ENCODE peak calls at places on chromosomes 3 and 15, in ten cellular contexts. V is HepG2, W is GM12891, K is sigmoid colon, T is upper lobe of left lung, E is prostate gland, Y is HCT116, F is breast epithelium, G is SK-N-SH, J is GM23338. S is an unnamed sample.

GRCh38 chr3:150757364-150757763 is 5.6 kb downstream of the SIAH2 start:
- DNase-seq in V (no peak), W (no peak), K (no peak), T (no peak), E (no peak), Y (no peak), F (no peak), G (no peak), J (no peak), S (no peak)

GRCh38 chr3:138694287-138695007 is 85.9 kb downstream of the FAIM start:
- DNase-seq in V (no peak), W (no peak), K (no peak), T (no peak), E (no peak), Y (peak), F (no peak), G (no peak), J (no peak), S (no peak)

GRCh38 chr3:194587438-194587931 is 45.7 kb downstream of the TMEM44 start:
- DNase-seq in V (no peak), W (no peak), K (no peak), T (peak), E (no peak), Y (no peak), F (no peak), G (no peak), J (no peak), S (no peak)

GRCh38 chr3:126481808-126482502 is 6.3 kb upstream of the ZXDC start:
- DNase-seq in V (peak), W (no peak), K (no peak), T (no peak), E (no peak), Y (no peak), F (no peak), G (peak), J (no peak), S (no peak)

GRCh38 chr15:82064824-82065223 is 19.0 kb upstream of the MEX3B start:
- DNase-seq in V (no peak), W (no peak), K (no peak), T (no peak), E (no peak), Y (no peak), F (no peak), G (no peak), J (no peak), S (no peak)

GRCh38 chr3:134353831-134354611 is 20.2 kb downstream of the AMOTL2 start:
- DNase-seq in V (no peak), W (no peak), K (peak), T (peak), E (no peak), Y (no peak), F (no peak), G (no peak), J (no peak), S (no peak)

GRCh38 chr3:192433704-192434103 is 293.6 kb downstream of the FGF12 start:
- DNase-seq in V (no peak), W (no peak), K (no peak), T (no peak), E (no peak), Y (no peak), F (no peak), G (no peak), J (no peak), S (no peak)

GRCh38 chr15:62103431-62103830 is 36.7 kb downstream of the C2CD4A start:
- DNase-seq in V (no peak), W (no peak), K (no peak), T (no peak), E (no peak), Y (no peak), F (no peak), G (no peak), J (peak), S (no peak)

GRCh38 chr3:9398715-9399708 is 1.6 kb downstream of the SETD5 start:
- DNase-seq in V (peak), W (no peak), K (no peak), T (no peak), E (peak), Y (no peak), F (no peak), G (no peak), J (peak), S (no peak)

GRCh38 chr15:72685925-72686794 is at the start of the genes BBS4 and HIGD2B:
- DNase-seq in V (peak), W (peak), K (peak), T (peak), E (peak), Y (peak), F (peak), G (peak), J (peak), S (peak)

GRCh38 chr3:71902258-71903128 is 117.5 kb upstream of the PROK2 start:
- DNase-seq in V (no peak), W (no peak), K (no peak), T (no peak), E (no peak), Y (no peak), F (no peak), G (no peak), J (no peak), S (no peak)

GRCh38 chr3:11604139-11604895 is 39.4 kb downstream of the VGLL4 start:
- DNase-seq in V (no peak), W (no peak), K (no peak), T (no peak), E (no peak), Y (no peak), F (no peak), G (no peak), J (no peak), S (no peak)

GRCh38 chr3:158810823-158811425 is 9.1 kb downstream of the MFSD1 start:
- DNase-seq in V (no peak), W (no peak), K (no peak), T (no peak), E (no peak), Y (no peak), F (no peak), G (no peak), J (no peak), S (no peak)

DNA sequence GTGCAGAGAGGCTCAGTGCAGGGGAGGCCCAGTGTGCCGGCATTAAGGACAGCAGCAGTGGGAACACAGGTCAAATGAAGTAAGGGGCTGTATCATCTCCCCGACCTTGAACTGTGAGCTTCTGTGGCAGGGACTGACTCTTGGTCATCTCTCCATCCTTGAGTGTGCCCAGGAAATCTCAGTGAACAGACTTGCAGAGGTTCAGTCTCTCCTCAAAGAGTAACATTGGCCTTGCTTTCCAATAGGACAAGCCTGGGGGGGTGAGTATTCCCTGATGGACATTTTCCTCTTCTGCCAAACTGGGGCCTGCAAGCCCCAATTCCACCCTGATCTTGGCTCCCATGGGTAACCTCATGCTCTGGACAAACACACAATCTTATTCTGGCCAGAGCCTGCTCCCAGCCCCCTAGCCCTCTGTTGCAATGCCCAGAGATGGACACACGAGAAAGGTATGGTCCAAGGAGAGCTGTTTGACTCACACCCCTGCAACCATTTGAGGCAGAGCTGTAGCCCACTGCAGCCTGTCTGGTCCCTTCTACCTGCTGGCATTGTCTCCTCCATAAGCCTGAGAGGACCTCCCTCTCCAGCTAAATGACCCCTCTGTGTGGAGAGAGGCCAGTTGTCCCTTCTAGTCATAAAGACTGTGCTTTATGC is 50.9 kb downstream of the TLE3 start:
- DNase-seq in V (no peak), W (no peak), K (peak), T (no peak), E (no peak), Y (no peak), F (peak), G (no peak), J (no peak), S (no peak)
- TF ChIP-seq POLR2AphosphoS5 in V (no peak), W (no peak), K (no peak), T (no peak), E (no peak), Y (no peak), F (no peak), G (no peak), J (no peak), S (peak)

DNA sequence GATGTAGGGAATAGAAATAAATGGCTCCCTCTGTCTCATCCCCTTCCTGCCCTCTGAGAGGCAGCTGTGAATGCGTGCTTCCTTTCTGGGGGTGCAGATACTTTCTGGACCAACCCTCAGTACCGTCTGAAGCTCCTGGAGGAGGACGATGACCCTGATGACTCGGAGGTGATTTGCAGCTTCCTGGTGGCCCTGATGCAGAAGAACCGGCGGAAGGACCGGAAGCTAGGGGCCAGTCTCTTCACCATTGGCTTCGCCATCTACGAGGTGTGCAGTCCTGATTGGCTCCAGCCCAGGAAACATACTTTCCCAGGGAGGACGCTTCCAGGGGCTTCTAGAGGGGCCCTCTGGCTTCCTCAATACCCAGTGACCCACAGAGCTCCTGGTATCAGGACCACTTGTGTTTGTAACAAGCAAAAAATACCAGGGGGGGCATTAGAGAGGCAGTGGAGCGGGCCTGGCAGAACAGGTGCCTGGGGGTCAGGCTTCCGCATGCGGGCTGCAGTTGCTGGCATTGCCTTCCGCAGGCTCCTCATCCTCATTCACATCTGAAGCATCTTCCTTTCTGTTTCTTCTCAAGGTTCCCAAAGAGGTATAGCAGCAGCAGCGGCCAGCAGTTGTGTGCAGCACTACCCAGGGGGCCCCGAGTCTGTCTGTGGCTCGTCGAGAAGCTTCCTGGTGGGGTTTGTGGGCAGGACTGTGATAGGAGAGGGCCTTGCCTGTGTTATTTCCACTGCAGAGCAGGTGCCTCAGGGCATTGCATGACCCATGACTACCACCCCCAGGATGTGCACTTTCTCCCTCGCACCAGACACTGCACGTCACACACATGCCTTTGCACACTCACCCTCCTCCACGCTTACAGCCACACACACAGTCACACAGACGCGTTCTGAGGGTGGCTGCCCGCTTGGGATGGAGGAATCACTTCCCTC is 42.5 kb downstream of the CAPN3 start:
- DNase-seq in V (no peak), W (no peak), K (no peak), T (no peak), E (no peak), Y (peak), F (no peak), G (no peak), J (no peak), S (no peak)
- TF ChIP-seq POLR2AphosphoS5 in V (no peak), W (no peak), K (no peak), T (no peak), E (no peak), Y (peak), F (no peak), G (no peak), J (no peak), S (no peak)

DNA sequence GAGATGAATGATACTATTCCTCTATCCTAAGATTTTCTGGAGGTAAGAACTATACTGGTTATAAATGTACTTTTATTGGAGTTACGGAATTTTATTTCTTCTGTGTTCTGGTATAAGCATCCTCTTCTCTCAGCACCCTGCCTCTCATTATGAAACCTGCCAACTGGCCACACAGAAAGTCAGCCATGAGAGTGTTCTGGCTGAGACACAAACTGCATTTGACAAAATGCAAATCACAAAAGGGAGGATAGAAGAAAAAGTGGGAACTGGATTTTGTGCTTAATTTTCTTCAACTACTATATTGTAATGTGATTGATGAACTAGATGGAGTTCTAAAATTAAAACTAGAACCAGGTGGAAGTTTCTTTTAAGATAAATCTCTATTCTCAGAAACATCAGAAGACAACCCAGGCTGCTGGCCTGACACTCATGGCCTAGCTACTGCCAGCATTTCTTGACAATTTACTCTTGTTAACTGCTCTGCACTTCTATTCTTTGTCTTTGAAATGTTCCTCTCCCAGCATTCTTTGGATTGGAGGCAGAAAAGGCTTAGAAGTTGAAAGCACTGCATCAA is 143.1 kb downstream of the WDR76 start:
- DNase-seq in V (no peak), W (no peak), K (no peak), T (no peak), E (no peak), Y (no peak), F (no peak), G (no peak), J (no peak), S (no peak)
- TF ChIP-seq POLR2AphosphoS5 in V (no peak), W (no peak), K (no peak), T (no peak), E (no peak), Y (no peak), F (no peak), G (no peak), J (no peak), S (no peak)

GRCh38 chr3:156762631-156763185 is 63.4 kb upstream of the LEKR1 start:
- DNase-seq in V (no peak), W (no peak), K (peak), T (no peak), E (no peak), Y (no peak), F (no peak), G (peak), J (no peak), S (peak)
- TF ChIP-seq POLR2AphosphoS5 in V (no peak), W (no peak), K (peak), T (no peak), E (no peak), Y (no peak), F (no peak), G (no peak), J (no peak), S (peak)

GRCh38 chr3:123201557-123202427 is at the start of gene SEC22A:
- DNase-seq in V (peak), W (peak), K (peak), T (peak), E (peak), Y (peak), F (peak), G (peak), J (peak), S (peak)
- TF ChIP-seq POLR2AphosphoS5 in V (peak), W (peak), K (peak), T (peak), E (peak), Y (peak), F (peak), G (peak), J (peak), S (peak)

GRCh38 chr15:45871121-45871855 is 236.5 kb downstream of the SQOR start:
- DNase-seq in V (no peak), W (no peak), K (no peak), T (no peak), E (no peak), Y (no peak), F (no peak), G (no peak), J (no peak), S (no peak)

GRCh38 chr15:45867281-45867680 is 232.5 kb downstream of the SQOR start:
- DNase-seq in V (no peak), W (no peak), K (no peak), T (no peak), E (no peak), Y (no peak), F (no peak), G (no peak), J (no peak), S (no peak)

GRCh38 chr15:45868109-45868691 is 233.4 kb downstream of the SQOR start:
- DNase-seq in V (no peak), W (no peak), K (no peak), T (no peak), E (no peak), Y (no peak), F (no peak), G (no peak), J (no peak), S (no peak)

GRCh38 chr15:45863881-45864580 is 229.2 kb downstream of the SQOR start:
- DNase-seq in V (no peak), W (no peak), K (no peak), T (no peak), E (peak), Y (no peak), F (no peak), G (no peak), J (no peak), S (no peak)

DNA sequence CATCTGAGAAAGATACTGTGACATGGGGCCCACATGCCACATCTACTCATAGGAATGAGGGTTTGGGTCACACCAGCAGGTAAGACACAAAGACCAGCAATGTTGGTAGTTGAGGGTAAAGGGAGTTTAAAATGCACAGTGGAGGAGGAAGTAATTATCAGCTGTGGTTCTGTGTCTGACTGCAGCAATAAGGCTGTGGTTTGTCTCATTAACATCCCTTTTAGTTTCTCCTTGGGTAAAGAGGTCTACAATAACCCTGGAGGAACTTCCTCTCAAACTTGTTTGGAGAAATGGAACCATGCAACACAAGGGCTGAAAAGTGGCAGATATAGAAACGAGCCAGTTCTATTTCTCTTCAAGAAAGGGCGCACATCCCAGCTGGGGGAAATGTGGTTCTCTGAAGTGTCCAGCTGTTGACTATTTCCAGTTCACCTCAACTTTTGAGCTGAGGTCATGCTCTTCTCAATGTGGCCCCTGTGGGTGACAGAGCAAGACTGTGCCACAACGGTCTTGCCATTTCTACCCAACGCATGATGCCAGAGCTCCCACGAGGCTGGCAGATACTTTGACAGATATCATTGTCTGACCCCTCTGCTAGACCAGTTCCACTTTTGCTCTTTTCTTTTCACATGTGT is 234.3 kb downstream of the SQOR start:
- DNase-seq in V (no peak), W (no peak), K (no peak), T (no peak), E (no peak), Y (no peak), F (no peak), G (no peak), J (no peak), S (no peak)
- TF ChIP-seq POLR2AphosphoS5 in V (no peak), W (no peak), K (no peak), T (no peak), E (no peak), Y (no peak), F (no peak), G (no peak), J (no peak), S (no peak)

GRCh38 chr3:190225186-190225692 is 97.0 kb downstream of the CLDN1 start:
- DNase-seq in V (peak), W (no peak), K (no peak), T (no peak), E (peak), Y (peak), F (no peak), G (peak), J (peak), S (no peak)

GRCh38 chr3:190224466-190225185 is 97.6 kb downstream of the CLDN1 start:
- DNase-seq in V (no peak), W (no peak), K (no peak), T (no peak), E (no peak), Y (no peak), F (no peak), G (no peak), J (no peak), S (peak)

GRCh38 chr3:190227064-190227463 is 95.2 kb downstream of the CLDN1 start:
- DNase-seq in V (no peak), W (no peak), K (no peak), T (no peak), E (no peak), Y (no peak), F (no peak), G (no peak), J (no peak), S (no peak)

DNA sequence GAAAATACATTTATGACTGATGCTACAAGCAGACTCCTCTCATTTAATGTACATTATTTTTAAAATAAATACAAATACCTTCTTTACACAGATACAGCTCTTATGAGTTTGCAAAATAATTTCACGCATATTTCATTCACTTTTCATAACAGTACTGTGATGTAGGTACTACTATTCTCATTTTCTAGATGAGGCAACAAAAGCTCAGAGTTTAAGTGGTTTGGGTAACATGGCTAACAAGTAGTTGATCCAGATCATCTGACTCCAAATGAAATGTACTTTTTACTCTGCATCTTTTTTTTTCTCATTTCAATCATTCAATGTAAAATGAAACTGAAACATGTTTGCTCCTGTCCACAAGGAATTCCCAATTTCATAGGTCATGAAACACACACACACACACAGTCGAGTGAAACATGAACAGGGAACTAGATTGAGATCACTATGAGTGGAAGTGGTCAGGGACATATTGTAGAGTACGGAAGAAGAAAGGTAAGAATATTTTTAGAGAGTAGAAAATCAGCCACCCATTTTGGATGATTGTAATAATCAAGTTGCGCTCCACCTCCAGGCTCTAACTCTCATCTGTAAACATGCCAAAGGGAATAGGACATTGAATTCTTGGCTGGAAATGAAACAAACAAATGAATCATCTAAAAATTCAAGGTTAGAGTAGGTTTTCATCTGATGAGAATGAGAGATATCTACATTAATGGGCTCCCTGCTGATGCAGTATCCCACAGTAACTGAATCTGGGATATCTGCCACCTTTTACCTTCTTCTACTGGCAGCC is 92.4 kb downstream of the CLDN1 start:
- DNase-seq in V (peak), W (no peak), K (no peak), T (no peak), E (peak), Y (no peak), F (no peak), G (no peak), J (no peak), S (no peak)
- TF ChIP-seq POLR2AphosphoS5 in V (no peak), W (no peak), K (no peak), T (no peak), E (peak), Y (no peak), F (no peak), G (no peak), J (no peak), S (no peak)